ENCODE peak calls at places on chromosomes 5 and 9, in ten cellular contexts. B, Q, J, S, R, Z, H, C, F and P are unnamed samples.
A peak's percentile ranks its signal among the peaks of the same experiment; 100 is the strongest.

GRCh38 chr5:80745490-80745889 is 90.7 kb upstream of the DHFR start:
- DNase-seq in J (no peak), F (no peak), S (no peak), H (no peak), R (peak; percentile 68), Z (no peak), B (peak; percentile 76), Q (no peak), C (no peak), P (no peak)

GRCh38 chr5:84255318-84255717 is 129.4 kb downstream of the EDIL3 start:
- DNase-seq in H (no peak), Z (no peak), J (no peak), R (peak; percentile 15), C (no peak), S (peak; percentile 15), Q (peak; percentile 27), F (peak; percentile 35), B (peak; percentile 40), P (peak; percentile 14)

GRCh38 chr9:125861405-125862063 is 114.4 kb downstream of the PBX3 start:
- DNase-seq in R (no peak), J (no peak), S (no peak), Q (no peak), B (no peak), Z (no peak), F (no peak), H (no peak), C (no peak), P (no peak)

GRCh38 chr5:91266184-91266705 is 116.9 kb downstream of the ARRDC3 start:
- DNase-seq in S (peak; percentile 14), Z (no peak), F (no peak), C (no peak), Q (no peak), H (no peak), J (peak; percentile 41), B (peak; percentile 69), R (peak; percentile 65), P (no peak)

GRCh38 chr5:3329427-3329826 is 266.2 kb upstream of the IRX1 start:
- DNase-seq in Z (no peak), H (no peak), S (no peak), C (no peak), F (no peak), B (no peak), Q (no peak), J (no peak), R (no peak), P (no peak)

GRCh38 chr5:113020461-113021273 is 44.1 kb downstream of the DCP2 start:
- DNase-seq in R (peak; percentile 88), J (no peak), Z (no peak), F (no peak), C (no peak), B (peak; percentile 84), S (no peak), Q (no peak), H (no peak), P (no peak)

GRCh38 chr5:131545856-131546255 is 89.2 kb downstream of the RAPGEF6 start:
- DNase-seq in Z (no peak), F (no peak), R (peak; percentile 60), Q (no peak), J (no peak), H (no peak), B (peak; percentile 82), S (no peak), C (no peak), P (no peak)

GRCh38 chr9:129746092-129746760 is 6.6 kb downstream of the PTGES start:
- DNase-seq in C (no peak), R (no peak), J (no peak), Z (no peak), S (no peak), B (no peak), Q (no peak), H (no peak), F (no peak), P (no peak)

GRCh38 chr5:84585218-84585617 is 200.5 kb upstream of the EDIL3 start:
- DNase-seq in Q (no peak), C (no peak), B (no peak), S (no peak), J (no peak), Z (no peak), F (no peak), H (no peak), R (no peak), P (no peak)